ENCODE peak calls at places on chromosome 7, in four cellular contexts. O is H1, H is K562, W is HepG2. Q is an unnamed sample.
A peak's percentile ranks its signal among the peaks of the same experiment; 100 is the strongest.

GRCh38 chr7:157682946-157683239 is 346.1 kb downstream of the DNAJB6 start:
- DNase-seq in W (no peak), H (no peak), O (peak; percentile 44), Q (no peak)

GRCh38 chr7:10940748-10941358 is 32.8 kb upstream of the PHF14 start:
- DNase-seq in O (no peak), W (no peak), H (peak; percentile 18), Q (no peak)

GRCh38 chr7:47477191-47478016 is 104.5 kb downstream of the TNS3 start:
- DNase-seq in H (no peak), O (no peak), W (no peak), Q (no peak)

GRCh38 chr7:100983451-100984187 is 14.3 kb downstream of the MUC12 start:
- DNase-seq in O (no peak), W (no peak), H (no peak), Q (no peak)

GRCh38 chr7:4483851-4484250 is 198.2 kb upstream of the FOXK1 start:
- DNase-seq in O (no peak), H (no peak), W (no peak), Q (no peak)

GRCh38 chr7:100655908-100656674 is at the start of gene ACTL6B:
- DNase-seq in O (peak; percentile 99), H (peak; percentile 89), W (no peak), Q (peak; percentile 56)

GRCh38 chr7:15737586-15737985 is 51.1 kb upstream of the MEOX2 start:
- DNase-seq in H (no peak), W (no peak), O (no peak), Q (peak; percentile 85)

GRCh38 chr7:105990726-105991465 is 27.8 kb downstream of the CDHR3 start:
- DNase-seq in W (no peak), O (peak; percentile 68), H (peak; percentile 30), Q (no peak)

GRCh38 chr7:84372712-84373111 is 178.1 kb upstream of the SEMA3A start:
- DNase-seq in W (no peak), H (no peak), O (no peak), Q (no peak)

GRCh38 chr7:76356823-76357222 is 2.0 kb downstream of the YWHAG start:
- DNase-seq in W (no peak), O (no peak), H (peak; percentile 71), Q (peak; percentile 59)

GRCh38 chr7:197413-198335 is 5.3 kb downstream of the FAM20C start:
- DNase-seq in H (no peak), W (peak; percentile 75), O (no peak), Q (no peak)

GRCh38 chr7:17230099-17230807 is 68.2 kb upstream of the AHR start:
- DNase-seq in W (no peak), O (no peak), H (no peak), Q (no peak)

GRCh38 chr7:138964838-138965436 is 16.3 kb downstream of the KIAA1549 start:
- DNase-seq in H (no peak), O (no peak), W (no peak), Q (no peak)

GRCh38 chr7:4675771-4676373 is 6.2 kb upstream of the FOXK1 start:
- DNase-seq in W (no peak), O (no peak), H (no peak), Q (no peak)

GRCh38 chr7:101565601-101566209 is 63.4 kb downstream of the MYL10 start:
- DNase-seq in W (no peak), H (no peak), O (no peak), Q (no peak)

GRCh38 chr7:137628211-137628610 is 218.6 kb downstream of the DGKI start:
- DNase-seq in H (no peak), W (no peak), O (no peak), Q (no peak)

GRCh38 chr7:159030490-159031134 is 114.1 kb downstream of the VIPR2 start:
- DNase-seq in O (peak; percentile 87), H (peak; percentile 87), W (peak; percentile 46), Q (peak; percentile 19)

GRCh38 chr7:107971613-107972012 is 31.3 kb downstream of the LAMB1 start:
- DNase-seq in H (peak; percentile 53), W (no peak), O (no peak), Q (peak; percentile 28)

GRCh38 chr7:41964354-41964753 is 261.5 kb upstream of the INHBA start:
- DNase-seq in W (no peak), H (no peak), O (peak; percentile 32), Q (no peak)
- H3K4me1 ChIP-seq in W (no peaks in the 10 kb centered on the region), H (no peaks in the 10 kb centered on the region), O (no peaks in the 10 kb centered on the region), Q (no peaks in the 10 kb centered on the region)

GRCh38 chr7:22653981-22654380 is 73.0 kb upstream of the IL6 start:
- DNase-seq in O (no peak), W (no peak), H (no peak), Q (peak; percentile 84)
- TF ChIP-seq EZH2 in O (no peak), W (no peak), H (no peak), Q (no peak)

GRCh38 chr7:142383826-142384507 is 126.1 kb upstream of the PRSS58 start:
- DNase-seq in O (no peak), H (no peak), W (no peak), Q (no peak)
- TF ChIP-seq JUN in O (no peak), H (no peak), W (no peak), Q (no peak)

DNA sequence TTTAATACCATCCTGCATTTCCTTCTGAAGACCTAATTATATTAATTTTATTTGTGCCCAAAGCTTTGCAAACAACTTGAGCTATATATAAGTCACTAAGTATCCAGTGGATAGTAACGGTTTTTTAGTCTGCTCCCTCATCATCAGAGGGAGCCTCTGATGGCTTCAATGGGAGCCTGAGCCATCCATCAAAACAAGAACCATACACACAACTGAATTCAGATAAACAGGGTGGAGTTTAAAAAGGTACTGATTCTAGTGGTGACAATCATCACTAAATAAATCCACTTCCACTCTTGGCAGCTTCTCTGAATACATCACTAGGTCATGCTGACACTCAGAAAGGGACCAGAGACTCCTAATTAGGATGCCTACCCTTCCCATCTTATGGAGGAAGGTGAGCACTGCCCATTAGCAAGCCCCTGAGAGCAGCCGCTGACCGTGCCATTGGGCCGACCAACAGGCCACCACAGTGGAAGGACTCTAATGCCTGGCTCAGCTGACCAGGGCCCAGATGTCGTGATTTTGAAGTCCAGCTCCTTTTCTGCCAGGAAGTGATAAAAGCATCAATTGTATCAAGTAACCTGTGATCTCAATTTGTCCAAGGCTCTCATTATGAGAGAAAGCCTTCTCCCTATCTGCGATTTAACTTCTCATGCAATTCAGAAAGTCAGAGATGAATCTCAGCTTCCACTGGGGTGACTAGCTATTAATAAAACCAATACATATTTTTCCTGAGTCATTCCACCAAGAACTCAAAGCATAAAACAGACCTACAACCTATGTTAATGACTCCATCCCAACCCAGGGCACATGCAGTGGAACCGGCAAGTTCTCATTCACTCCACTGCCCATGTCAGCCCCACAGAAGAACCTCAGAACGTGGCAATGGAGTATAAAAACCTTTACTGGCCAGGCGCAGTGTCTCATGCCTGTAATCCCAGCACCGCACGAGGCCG is 13.1 kb downstream of the VOPP1 start:
- DNase-seq in W (no peak), H (no peak), O (no peak), Q (no peak)
- H3K4me1 ChIP-seq in W (peaks cover 26% of the 10 kb centered on the region), H (peaks cover 18% of the 10 kb centered on the region), O (peaks cover 32% of the 10 kb centered on the region), Q (peaks cover 17% of the 10 kb centered on the region)

GRCh38 chr7:155804897-155805825 is 7.1 kb downstream of the SHH start:
- DNase-seq in W (no peak), O (peak; percentile 96), H (peak; percentile 79), Q (peak; percentile 69)

GRCh38 chr7:155803418-155804376 is 8.6 kb downstream of the SHH start:
- DNase-seq in H (no peak), W (no peak), O (peak; percentile 79), Q (no peak)

GRCh38 chr7:155805826-155806095 is 6.5 kb downstream of the SHH start:
- DNase-seq in W (no peak), O (no peak), H (no peak), Q (no peak)

GRCh38 chr7:155802906-155803417 is 9.3 kb downstream of the SHH start:
- DNase-seq in H (no peak), W (no peak), O (no peak), Q (no peak)

GRCh38 chr7:155804431-155804831 is 7.8 kb downstream of the SHH start:
- DNase-seq in W (no peak), O (no peak), H (no peak), Q (no peak)
- TF ChIP-seq EZH2 in W (no peak), O (no peak), H (no peak), Q (no peak)

GRCh38 chr7:132416395-132416794 is 159.9 kb downstream of the PLXNA4 start:
- DNase-seq in H (no peak), W (no peak), O (no peak), Q (no peak)

GRCh38 chr7:132415259-132415658 is 161.0 kb downstream of the PLXNA4 start:
- DNase-seq in W (no peak), O (no peak), H (no peak), Q (no peak)

GRCh38 chr7:132419538-132419937 is 156.7 kb downstream of the PLXNA4 start:
- DNase-seq in O (no peak), W (no peak), H (peak; percentile 59), Q (peak; percentile 96)

GRCh38 chr7:132418840-132419239 is 157.4 kb downstream of the PLXNA4 start:
- DNase-seq in O (no peak), W (no peak), H (no peak), Q (no peak)

GRCh38 chr7:132417037-132417906 is 159.0 kb downstream of the PLXNA4 start:
- DNase-seq in H (no peak), O (no peak), W (no peak), Q (peak; percentile 83)
- TF ChIP-seq JUN in H (no peak), O (no peak), W (no peak), Q (peak; percentile 81)

GRCh38 chr7:55099086-55099831 is 80.4 kb downstream of the EGFR start:
- DNase-seq in W (no peak), H (no peak), O (no peak), Q (no peak)

GRCh38 chr7:55095672-55096071 is 76.9 kb downstream of the EGFR start:
- DNase-seq in W (no peak), O (no peak), H (no peak), Q (no peak)

GRCh38 chr7:55094122-55094690 is 75.4 kb downstream of the EGFR start:
- DNase-seq in O (no peak), W (no peak), H (no peak), Q (no peak)

GRCh38 chr7:55093674-55094073 is 74.9 kb downstream of the EGFR start:
- DNase-seq in W (no peak), O (no peak), H (no peak), Q (no peak)

DNA sequence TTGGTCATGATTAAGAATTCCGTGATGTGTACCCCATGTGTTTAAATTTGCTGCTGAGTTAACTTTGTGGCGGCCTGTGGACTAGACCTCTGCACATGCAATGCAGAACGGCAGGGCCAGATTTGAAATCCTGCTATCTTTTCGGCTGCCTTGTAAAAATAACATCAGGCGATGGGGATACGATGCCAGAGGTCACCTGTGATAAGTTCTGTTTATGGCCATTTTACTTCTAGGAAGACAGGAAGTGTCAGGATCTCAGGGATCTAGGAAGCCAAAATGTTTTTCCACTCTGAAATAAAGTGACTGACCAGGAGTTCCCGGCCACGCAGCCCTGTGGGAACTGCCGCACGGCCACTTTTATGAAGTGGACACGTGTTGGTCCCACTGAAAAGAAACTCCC is 77.5 kb downstream of the EGFR start:
- DNase-seq in H (no peak), O (no peak), W (no peak), Q (no peak)
- H3K4me1 ChIP-seq in H (no peaks in the 10 kb centered on the region), O (peaks cover 2% of the 10 kb centered on the region), W (peaks cover 14% of the 10 kb centered on the region), Q (no peaks in the 10 kb centered on the region)

GRCh38 chr7:22726849-22727792 is at the start of gene IL6:
- DNase-seq in H (peak; percentile 90), O (peak; percentile 69), W (peak; percentile 6), Q (peak; percentile 91)
- TF ChIP-seq EZH2 in H (no peak), O (no peak), W (no peak), Q (no peak)

GRCh38 chr7:87220734-87221215 is 1.2 kb upstream of the TMEM243 start:
- DNase-seq in H (peak; percentile 47), W (no peak), O (no peak), Q (no peak)
- TF ChIP-seq JUN in H (no peak), W (no peak), O (no peak), Q (no peak)

Q was measured in endothelial cell of umbilical vein.